ENCODE peak calls at places on chromosomes 11 and 22, in four cellular contexts. K, Y, B and U are unnamed samples.

GRCh38 chr22:36027579-36027959 is 1.1 kb downstream of the RBFOX2 start:
- DNase-seq in K (peak; percentile 21), Y (no peak), B (no peak), U (peak; percentile 43)

GRCh38 chr11:25734592-25735211 is 597.2 kb upstream of the ANO3 start:
- DNase-seq in K (peak; percentile 21), Y (no peak), B (peak; percentile 22), U (peak; percentile 6)

GRCh38 chr11:28815110-28815509 is 706.9 kb downstream of the METTL15 start:
- DNase-seq in K (peak; percentile 55), Y (no peak), B (no peak), U (no peak)

GRCh38 chr11:13260196-13260962 is 17.2 kb upstream of the BMAL1 start:
- DNase-seq in K (peak; percentile 98), Y (no peak), B (peak; percentile 23), U (no peak)

GRCh38 chr11:35474677-35475076 is 50.7 kb downstream of the PAMR1 start:
- DNase-seq in K (no peak), Y (no peak), B (no peak), U (peak; percentile 63)

GRCh38 chr11:119910056-119910455 is 181.1 kb upstream of the NECTIN1 start:
- DNase-seq in K (no peak), Y (no peak), B (no peak), U (no peak)

GRCh38 chr11:13487661-13488030 is 8.2 kb downstream of the PTH start:
- DNase-seq in K (no peak), Y (peak; percentile 8), B (no peak), U (no peak)

GRCh38 chr22:31361743-31362142 is 15.6 kb upstream of the PATZ1 start:
- DNase-seq in K (no peak), Y (no peak), B (no peak), U (no peak)

GRCh38 chr11:537622-538430 is 499 bp downstream of the LRRC56 start:
- DNase-seq in K (no peak), Y (no peak), B (no peak), U (no peak)

GRCh38 chr11:132056689-132057088 is 686.3 kb downstream of the NTM start:
- DNase-seq in K (no peak), Y (no peak), B (peak; percentile 96), U (peak; percentile 93)

GRCh38 chr11:114075891-114076441 is 16.5 kb downstream of the ZBTB16 start:
- DNase-seq in K (no peak), Y (peak; percentile 6), B (peak; percentile 12), U (peak; percentile 88)

GRCh38 chr11:57085604-57086003 is 96.1 kb upstream of the LRRC55 start:
- DNase-seq in K (no peak), Y (no peak), B (no peak), U (peak; percentile 7)

GRCh38 chr22:46798366-46799057 is 36.1 kb downstream of the TBC1D22A start:
- DNase-seq in K (peak; percentile 34), Y (peak; percentile 29), B (peak; percentile 57), U (peak; percentile 84)

GRCh38 chr11:74142624-74143023 is 28.2 kb downstream of the C2CD3 start:
- DNase-seq in K (peak; percentile 15), Y (no peak), B (peak; percentile 79), U (no peak)

GRCh38 chr11:22930816-22931594 is 70.7 kb upstream of the CCDC179 start:
- DNase-seq in K (no peak), Y (no peak), B (peak; percentile 0), U (no peak)

DNA sequence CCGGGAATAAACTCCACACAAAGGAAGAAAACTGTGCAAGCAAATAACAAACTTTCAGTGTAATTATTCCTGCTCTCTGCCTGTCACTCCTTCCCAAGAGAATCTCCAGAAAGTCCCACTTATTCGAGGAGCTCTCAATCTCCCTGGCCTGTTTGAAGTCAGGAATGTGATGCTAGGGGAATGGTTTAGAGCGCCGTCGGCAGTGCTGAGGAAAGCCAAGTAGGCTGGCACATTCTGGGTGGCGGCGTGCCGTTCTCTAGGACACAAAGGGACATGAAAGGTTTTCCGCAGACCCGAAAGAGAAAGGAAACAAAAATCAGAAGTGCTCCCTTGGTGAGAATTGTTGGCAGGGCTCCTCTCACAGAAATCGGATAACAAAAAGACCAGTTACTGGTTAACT is 81.9 kb downstream of the RCN1 start:
- DNase-seq in K (no peak), Y (no peak), B (peak; percentile 32), U (no peak)
- H3K4me3 ChIP-seq in K (no peak overlapping the region), Y (no peak overlapping the region), B (peak overlapping the region; percentile 63), U (no peak overlapping the region)

DNA sequence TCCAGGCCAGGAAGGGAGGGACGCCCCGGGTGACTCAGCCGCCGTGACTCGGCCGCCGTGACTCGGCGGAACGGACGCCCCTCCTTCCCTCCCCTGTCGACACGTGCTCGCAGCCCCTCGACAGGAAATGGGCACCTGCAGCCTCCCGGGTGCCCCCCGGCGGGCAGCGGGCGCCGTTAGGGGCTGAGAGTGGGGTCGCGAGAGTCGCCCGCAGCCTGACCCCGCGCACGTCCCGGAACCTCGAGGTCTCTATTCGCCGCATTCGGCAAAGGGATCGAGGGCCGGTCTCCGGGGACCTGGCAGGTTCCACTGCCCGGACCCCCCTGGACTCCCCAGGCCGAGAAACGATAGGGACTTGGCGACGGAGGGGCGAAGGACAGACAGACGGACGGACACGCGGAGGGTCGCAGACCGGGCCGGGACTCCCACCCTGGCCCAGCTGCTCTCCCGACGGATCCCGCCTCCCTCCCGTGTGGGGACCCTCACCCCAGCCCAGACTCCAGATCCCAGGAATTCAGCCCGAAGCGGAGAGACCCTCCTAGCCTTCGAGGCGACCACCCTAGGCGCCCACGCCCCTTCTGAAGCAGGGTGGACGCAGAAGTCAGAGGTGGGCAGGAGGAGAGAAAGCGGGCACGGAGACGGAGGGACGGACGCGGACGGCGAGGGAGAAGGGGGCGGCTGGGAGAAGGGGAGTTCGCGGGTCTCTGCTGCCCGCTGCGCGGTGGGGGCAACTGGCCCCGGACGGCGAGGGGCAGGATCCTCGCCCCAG is 648 bp downstream of the FOSL1 start:
- DNase-seq in K (no peak), Y (no peak), B (peak; percentile 76), U (peak; percentile 66)
- TF ChIP-seq CTCF in K (no peak), Y (no peak), B (no peak), U (no peak)

DNA sequence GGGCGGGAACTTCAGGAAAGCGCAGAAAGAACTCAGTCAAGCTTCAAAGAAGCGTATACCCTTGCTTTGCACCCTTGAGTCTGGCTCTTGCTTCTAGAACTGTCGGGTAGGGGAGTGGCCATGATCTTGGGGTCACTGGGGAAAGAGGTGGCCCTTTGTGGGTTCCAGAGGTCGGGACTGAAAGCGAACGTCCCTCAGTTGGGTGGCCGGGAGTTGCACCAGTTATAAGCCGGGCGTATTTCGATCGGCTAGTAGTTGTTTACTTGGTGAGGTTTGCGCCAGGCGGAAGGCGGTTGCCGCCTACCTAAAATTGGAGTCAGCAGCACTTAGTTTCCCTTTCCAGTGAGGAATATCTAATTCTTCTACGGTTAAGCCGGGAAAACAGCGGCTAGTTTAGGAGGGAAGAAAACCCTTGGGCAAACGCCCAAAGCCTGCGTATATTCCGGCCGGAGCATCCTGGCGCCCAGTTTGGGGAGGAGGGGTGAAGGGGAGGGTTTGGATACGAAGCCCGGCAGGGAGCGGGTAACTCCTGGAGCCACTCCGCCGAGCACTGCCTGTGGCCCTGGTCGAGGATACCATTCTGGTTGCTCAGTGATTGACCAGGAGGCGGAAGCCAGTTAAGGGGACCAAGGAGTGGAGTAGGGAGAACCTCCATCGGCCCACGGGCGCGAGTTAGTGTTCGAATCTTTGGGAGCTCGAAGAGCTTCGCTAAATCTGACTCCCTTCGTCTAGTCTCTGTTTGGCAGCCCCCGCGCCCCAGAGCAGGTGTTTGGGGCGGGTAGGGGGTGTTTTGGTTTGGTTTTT is 810 bp upstream of the WT1 start:
- DNase-seq in K (no peak), Y (no peak), B (no peak), U (peak; percentile 72)
- TF ChIP-seq EZH2 in K (peak; percentile 79), Y (no peak), B (peak; percentile 81), U (peak; percentile 94)

DNA sequence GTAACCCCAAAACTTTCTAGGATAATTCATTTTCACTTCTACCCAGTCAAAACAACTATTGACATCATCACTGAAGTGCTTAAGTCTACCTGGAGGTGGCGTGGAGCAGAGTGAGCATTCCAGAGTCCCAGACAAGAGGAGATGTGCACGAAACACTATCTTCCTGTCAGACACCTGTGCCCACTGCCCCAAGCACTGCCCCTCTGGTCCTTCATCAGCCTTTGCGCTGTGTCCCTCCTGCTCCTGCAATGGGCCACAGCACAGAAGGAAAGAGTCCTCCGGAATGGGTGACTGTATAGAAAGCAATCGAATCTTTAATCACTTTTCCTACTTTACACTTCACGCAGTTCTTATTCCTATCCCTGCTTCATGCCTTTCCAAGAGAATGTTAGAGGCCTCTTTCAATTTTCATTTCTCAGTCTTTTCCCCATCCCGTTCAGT is 512 bp upstream of the GRIA4 start:
- DNase-seq in K (peak; percentile 18), Y (peak; percentile 23), B (no peak), U (peak; percentile 34)
- H3K4me3 ChIP-seq in K (no peak overlapping the region), Y (no peak overlapping the region), B (no peak overlapping the region), U (no peak overlapping the region)

GRCh38 chr11:85810871-85811611 is at the start of gene SYTL2:
- DNase-seq in K (peak; percentile 71), Y (no peak), B (peak; percentile 61), U (peak; percentile 73)
- TF ChIP-seq CTCF in K (no peak), Y (no peak), B (no peak), U (no peak)

DNA sequence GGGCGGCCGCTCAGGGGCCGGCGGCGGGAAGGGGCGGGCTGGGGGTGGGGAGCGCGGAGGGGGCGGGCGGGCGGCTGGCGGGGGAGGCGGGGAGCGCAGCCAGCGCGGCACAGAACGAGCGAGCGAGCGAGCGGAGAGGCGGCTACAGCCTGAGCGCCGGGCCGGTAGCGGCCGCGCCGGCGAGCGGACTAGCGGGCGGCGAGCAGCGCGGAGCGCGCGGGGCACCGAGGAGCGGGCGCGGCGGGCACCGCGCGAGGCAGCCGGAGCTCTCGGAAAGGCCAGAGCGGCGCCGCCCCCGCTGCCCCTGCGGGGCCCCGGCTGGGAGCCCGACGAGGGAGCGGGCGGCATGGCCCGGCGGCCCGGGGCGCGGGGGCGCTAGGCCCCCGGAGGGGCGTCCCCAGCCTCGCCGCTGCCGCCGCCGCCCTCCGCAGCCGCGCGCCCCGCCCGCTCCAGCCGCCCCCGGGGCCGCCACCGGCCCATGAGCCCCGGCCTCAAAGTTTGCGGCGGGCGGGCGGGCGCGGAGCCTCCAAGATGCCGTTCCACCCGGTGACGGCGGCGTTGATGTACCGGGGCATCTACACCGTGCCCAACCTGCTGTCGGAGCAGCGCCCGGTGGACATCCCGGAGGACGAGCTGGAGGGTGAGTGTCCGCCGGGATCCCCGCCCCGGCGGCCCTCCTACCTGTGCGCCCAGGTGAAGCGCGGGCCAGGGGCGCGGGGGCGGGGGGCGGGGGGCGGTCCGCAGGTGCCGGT is at the start of gene CABP7:
- DNase-seq in K (no peak), Y (no peak), B (no peak), U (no peak)
- TF ChIP-seq EZH2 in K (no peak), Y (no peak), B (peak; percentile 95), U (no peak)

DNA sequence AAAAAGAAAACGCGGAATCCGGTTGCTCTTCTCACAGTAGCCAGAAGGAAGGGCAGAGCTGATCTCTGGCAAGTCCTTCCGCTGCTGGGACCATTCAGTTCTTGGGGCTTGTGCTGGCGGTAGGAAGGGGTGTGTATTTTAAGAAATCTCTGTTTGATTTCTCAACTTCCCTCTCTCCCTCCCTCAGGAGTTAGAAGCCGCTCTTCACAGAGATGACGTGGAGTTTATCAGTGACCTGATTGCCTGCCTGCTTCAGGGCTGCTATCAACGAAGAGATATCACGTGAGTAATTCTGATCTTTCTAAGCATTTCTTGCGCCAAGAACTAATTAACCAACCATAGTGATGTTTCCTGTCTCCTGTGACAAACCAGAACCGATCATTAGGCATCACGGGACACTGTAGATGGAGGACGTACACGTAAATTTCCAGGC is 85.9 kb upstream of the SLC25A18 start:
- DNase-seq in K (peak; percentile 14), Y (no peak), B (no peak), U (peak; percentile 74)
- H3K4me3 ChIP-seq in K (peak overlapping the region; percentile 41), Y (no peak overlapping the region), B (peak overlapping the region; percentile 32), U (peak overlapping the region; percentile 29)

DNA sequence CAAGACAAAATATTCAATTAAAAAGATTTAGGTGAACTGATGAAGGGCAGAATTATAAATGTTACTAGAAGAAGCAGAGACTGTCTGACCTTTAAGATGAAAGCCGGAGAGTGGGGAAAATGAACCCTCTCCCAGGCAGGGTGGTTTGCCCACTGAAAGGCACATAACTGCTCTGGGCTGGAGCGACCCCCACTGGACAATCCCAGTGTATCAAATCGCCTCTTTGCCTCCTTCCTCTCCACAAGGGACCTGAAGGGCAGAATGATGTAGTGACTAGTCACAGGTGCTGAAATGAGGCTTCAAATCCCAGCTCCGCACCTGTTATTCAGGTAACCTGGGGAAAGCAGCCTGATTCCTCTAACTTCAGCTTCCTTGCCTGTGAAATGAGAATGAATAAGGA is 69.0 kb downstream of the EFCAB6 start:
- DNase-seq in K (no peak), Y (no peak), B (no peak), U (peak; percentile 19)
- TF ChIP-seq CTCF in K (peak; percentile 27), Y (peak; percentile 43), B (no peak), U (peak; percentile 55)